ENCODE peak calls at places on chromosomes 6 and 20, in five cellular contexts. L is ovary, P is neural progenitor cell, Z is MM.1S, D is right lobe of liver. F is an unnamed sample. For H3K4me1, the result is how much of the 10 kb centered on the place peaks cover.

GRCh38 chr6:47135772-47136171 is 93.6 kb upstream of the ADGRF1 start:
- DNase-seq in L (no peak), P (no peak), Z (no peak), D (no peak), F (no peak)

GRCh38 chr20:48892849-48893352 is 28.6 kb upstream of the ARFGEF2 start:
- DNase-seq in L (no peak), P (no peak), Z (no peak), D (no peak), F (no peak)

GRCh38 chr6:156589281-156589680 is 187.9 kb upstream of the ARID1B start:
- DNase-seq in L (no peak), P (no peak), Z (no peak), D (no peak), F (no peak)

GRCh38 chr6:134636221-134636830 is 313.6 kb downstream of the ALDH8A1 start:
- DNase-seq in L (no peak), P (no peak), Z (peak), D (no peak), F (no peak)

GRCh38 chr6:90294614-90294988 is 2.0 kb downstream of the BACH2 start:
- DNase-seq in L (peak), P (peak), Z (peak), D (no peak), F (no peak)

GRCh38 chr20:32160341-32160740 is 47.2 kb downstream of the PLAGL2 start:
- DNase-seq in L (no peak), P (no peak), Z (no peak), D (no peak), F (no peak)

GRCh38 chr6:155604991-155605390 is 149.4 kb upstream of the NOX3 start:
- DNase-seq in L (no peak), P (no peak), Z (no peak), D (no peak), F (no peak)

GRCh38 chr20:41307021-41307420 is 10.5 kb downstream of the ZHX3 start:
- DNase-seq in L (no peak), P (no peak), Z (no peak), D (no peak), F (no peak)

GRCh38 chr6:109454483-109455160 is 950 bp downstream of the MICAL1 start:
- DNase-seq in L (no peak), P (no peak), Z (peak), D (no peak), F (peak)

GRCh38 chr6:112193111-112193510 is 61.3 kb downstream of the LAMA4 start:
- DNase-seq in L (no peak), P (no peak), Z (no peak), D (no peak), F (no peak)

GRCh38 chr20:38833154-38833856 is 27.8 kb downstream of the PPP1R16B start:
- DNase-seq in L (no peak), P (no peak), Z (no peak), D (no peak), F (no peak)

GRCh38 chr20:64111841-64112641 is 4.7 kb upstream of the NPBWR2 start:
- DNase-seq in L (no peak), P (no peak), Z (no peak), D (peak), F (peak)

GRCh38 chr6:145899915-145900569 is 64.1 kb downstream of the SHPRH start:
- DNase-seq in L (no peak), P (no peak), Z (no peak), D (no peak), F (no peak)

GRCh38 chr20:20079102-20079784 is 26.9 kb downstream of the CFAP61 start:
- DNase-seq in L (no peak), P (no peak), Z (no peak), D (no peak), F (no peak)

GRCh38 chr6:108114861-108115597 is 40.5 kb upstream of the OSTM1 start:
- DNase-seq in L (peak), P (peak), Z (no peak), D (peak), F (peak)

GRCh38 chr20:58752565-58752964 is 60.0 kb downstream of the NPEPL1 start:
- DNase-seq in L (no peak), P (no peak), Z (no peak), D (no peak), F (no peak)

GRCh38 chr6:44004625-44005506 is 122.4 kb downstream of the MRPL14 start:
- DNase-seq in L (no peak), P (no peak), Z (no peak), D (no peak), F (peak)

GRCh38 chr6:97632392-97632791 is 349.4 kb upstream of the MMS22L start:
- DNase-seq in L (no peak), P (no peak), Z (no peak), D (no peak), F (no peak)

GRCh38 chr20:25136643-25137559 is 55.0 kb upstream of the VSX1 start:
- DNase-seq in L (peak), P (no peak), Z (no peak), D (no peak), F (no peak)

GRCh38 chr20:24767623-24768100 is 181.4 kb upstream of the CST7 start:
- DNase-seq in L (no peak), P (no peak), Z (no peak), D (peak), F (no peak)

GRCh38 chr6:165689699-165690098 is 26.7 kb upstream of the PDE10A start:
- DNase-seq in L (no peak), P (no peak), Z (no peak), D (no peak), F (no peak)

GRCh38 chr6:30862156-30862875 is 22.0 kb upstream of the DDR1 start:
- DNase-seq in L (no peak), P (no peak), Z (no peak), D (no peak), F (no peak)

GRCh38 chr6:168468046-168468445 is 27.1 kb downstream of the SMOC2 start:
- DNase-seq in L (no peak), P (no peak), Z (no peak), D (no peak), F (no peak)

GRCh38 chr6:109284675-109285074 is 97.6 kb downstream of the CD164 start:
- DNase-seq in L (no peak), P (no peak), Z (no peak), D (no peak), F (no peak)

GRCh38 chr6:139370707-139371345 is 3.6 kb downstream of the CITED2 start:
- DNase-seq in L (no peak), P (no peak), Z (no peak), D (no peak), F (no peak)
- H3K4me3 ChIP-seq in L (peak), P (peak), Z (peak), D (peak), F (peak)

GRCh38 chr20:53845980-53846379 is 224.4 kb downstream of the BCAS1 start:
- DNase-seq in L (no peak), P (no peak), Z (no peak), D (no peak), F (no peak)

GRCh38 chr20:53846640-53847039 is 223.8 kb downstream of the BCAS1 start:
- DNase-seq in L (no peak), P (no peak), Z (no peak), D (no peak), F (no peak)

GRCh38 chr20:53847843-53848185 is 222.6 kb downstream of the BCAS1 start:
- DNase-seq in L (no peak), P (no peak), Z (no peak), D (no peak), F (no peak)

GRCh38 chr20:53848304-53848703 is 222.1 kb downstream of the BCAS1 start:
- DNase-seq in L (no peak), P (no peak), Z (no peak), D (no peak), F (no peak)

GRCh38 chr20:53847118-53847842 is 223.1 kb downstream of the BCAS1 start:
- DNase-seq in L (no peak), P (no peak), Z (peak), D (no peak), F (no peak)
- H3K4me1 ChIP-seq in L (under half), P (under half), Z (under half), D (under half), F (under half)

DNA sequence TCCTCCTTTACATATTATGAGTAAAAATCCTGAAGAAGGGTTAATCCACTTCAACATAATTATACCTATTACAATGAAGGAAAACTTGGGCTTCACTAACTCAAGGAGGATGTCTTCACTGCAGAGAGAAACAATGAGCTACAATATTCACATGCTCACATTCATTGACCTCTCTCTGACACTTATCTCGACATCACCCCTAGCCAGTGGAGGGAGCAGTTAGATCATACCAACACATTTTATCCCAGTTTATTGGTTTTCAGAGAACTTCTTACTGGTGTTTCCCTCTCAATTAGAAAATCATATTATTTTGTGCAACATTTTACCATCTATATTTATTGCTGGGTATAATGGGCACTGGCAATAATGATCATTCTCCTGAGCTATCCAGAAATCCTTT is 646.5 kb downstream of the TENT5A start:
- DNase-seq in L (no peak), P (no peak), Z (no peak), D (no peak), F (no peak)
- TF ChIP-seq CTCF in L (no peak), P (peak), Z (no peak), D (no peak), F (no peak)

GRCh38 chr6:26537160-26537845 is 863 bp upstream of the HMGN4 start:
- DNase-seq in L (peak), P (peak), Z (peak), D (peak), F (peak)

GRCh38 chr6:26537846-26538571 is at the start of gene HMGN4:
- DNase-seq in L (peak), P (peak), Z (peak), D (peak), F (peak)

GRCh38 chr6:26538572-26538902 is 371 bp downstream of the HMGN4 start:
- DNase-seq in L (no peak), P (peak), Z (peak), D (no peak), F (no peak)

GRCh38 chr6:26534681-26535465 is 3.3 kb upstream of the HMGN4 start:
- DNase-seq in L (no peak), P (peak), Z (peak), D (no peak), F (no peak)

GRCh38 chr6:26536571-26537159 is 1.5 kb upstream of the HMGN4 start:
- DNase-seq in L (peak), P (peak), Z (peak), D (no peak), F (no peak)
- H3K4me3 ChIP-seq in L (peak), P (peak), Z (peak), D (peak), F (peak)

GRCh38 chr6:56767435-56767834 is 124.7 kb upstream of the DST start:
- DNase-seq in L (no peak), P (no peak), Z (no peak), D (no peak), F (no peak)

GRCh38 chr6:56767892-56768531 is 125.3 kb upstream of the DST start:
- DNase-seq in L (no peak), P (no peak), Z (peak), D (no peak), F (no peak)

GRCh38 chr6:56771189-56771588 is 128.5 kb upstream of the DST start:
- DNase-seq in L (no peak), P (no peak), Z (no peak), D (no peak), F (no peak)

GRCh38 chr6:56771929-56772607 is 129.4 kb upstream of the DST start:
- DNase-seq in L (no peak), P (no peak), Z (no peak), D (no peak), F (no peak)

DNA sequence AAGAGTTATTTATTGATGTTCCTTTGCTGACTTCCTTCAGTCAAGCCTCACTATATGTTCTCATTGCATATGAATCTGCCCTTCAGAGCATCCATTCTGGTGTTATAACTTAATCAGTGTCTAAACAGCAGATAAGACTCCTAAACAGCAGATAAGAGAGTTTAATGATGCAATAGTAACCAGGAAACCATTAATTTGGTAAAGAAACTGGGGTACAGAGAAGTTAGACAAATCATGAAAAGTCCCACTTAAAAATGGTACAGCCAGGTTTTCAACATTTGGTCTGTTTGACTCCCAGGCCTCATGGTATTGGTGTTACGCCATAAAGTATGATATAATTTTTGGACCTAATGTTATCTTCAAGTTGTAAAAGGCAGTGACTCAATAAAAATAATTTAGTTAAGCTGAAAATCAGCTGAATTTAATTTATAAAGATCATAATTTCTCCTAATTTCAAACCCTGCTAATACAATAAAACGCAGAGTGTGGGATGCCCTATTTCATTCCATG is 127.4 kb upstream of the DST start:
- DNase-seq in L (no peak), P (no peak), Z (no peak), D (no peak), F (no peak)
- H3K4me1 ChIP-seq in L (under half), P (under half), Z (half or more), D (under half), F (under half)